ENCODE peak calls at places on chromosomes 12 and 14, in four cellular contexts. S, I, A and P are unnamed samples.

GRCh38 chr12:59578239-59578638 is 17.6 kb upstream of the SLC16A7 start:
- DNase-seq in S (no peak), I (no peak), A (no peak), P (no peak)

GRCh38 chr12:102478416-102479098 is 1.8 kb downstream of the IGF1 start:
- DNase-seq in S (no peak), I (no peak), A (peak), P (no peak)

GRCh38 chr12:53219116-53219955 is 12.3 kb upstream of the ITGB7 start:
- DNase-seq in S (no peak), I (peak), A (no peak), P (peak)

GRCh38 chr12:57272337-57273151 is 21.6 kb upstream of the STAC3 start:
- DNase-seq in S (no peak), I (peak), A (no peak), P (no peak)

GRCh38 chr12:68267892-68268396 is 14.5 kb upstream of the IL22 start:
- DNase-seq in S (no peak), I (peak), A (no peak), P (no peak)

GRCh38 chr12:92218394-92219077 is 72.9 kb upstream of the BTG1 start:
- DNase-seq in S (no peak), I (no peak), A (no peak), P (no peak)

GRCh38 chr12:65791400-65791799 is 32.9 kb upstream of the HMGA2 start:
- DNase-seq in S (no peak), I (no peak), A (no peak), P (no peak)

GRCh38 chr12:43060738-43061137 is 471.2 kb upstream of the PRICKLE1 start:
- DNase-seq in S (no peak), I (no peak), A (no peak), P (no peak)

GRCh38 chr14:49546766-49547165 is 39.4 kb downstream of the RPS29 start:
- DNase-seq in S (no peak), I (no peak), A (no peak), P (no peak)

GRCh38 chr12:54035561-54036377 is 2.9 kb downstream of the HOXC5 start:
- DNase-seq in S (no peak), I (no peak), A (no peak), P (no peak)

GRCh38 chr12:55060470-55060869 is 40.7 kb downstream of the NEUROD4 start:
- DNase-seq in S (no peak), I (peak), A (no peak), P (no peak)

GRCh38 chr12:30953946-30954766 is 27.6 kb downstream of the TSPAN11 start:
- DNase-seq in S (no peak), I (no peak), A (no peak), P (no peak)

GRCh38 chr12:8698132-8698829 is 490 bp downstream of the RIMKLB start:
- DNase-seq in S (no peak), I (peak), A (peak), P (peak)

GRCh38 chr14:101230161-101230850 is 326.8 kb upstream of the RTL1 start:
- DNase-seq in S (no peak), I (no peak), A (peak), P (no peak)

GRCh38 chr12:27521066-27521465 is 2.9 kb upstream of the PPFIBP1 start:
- DNase-seq in S (no peak), I (peak), A (no peak), P (no peak)

GRCh38 chr12:58871557-58871956 is 48.7 kb downstream of the LRIG3 start:
- DNase-seq in S (no peak), I (peak), A (no peak), P (no peak)

GRCh38 chr14:101965145-101965531 is 765 bp downstream of the DYNC1H1 start:
- DNase-seq in S (peak), I (peak), A (peak), P (peak)

GRCh38 chr12:93243689-93244513 is 133.8 kb upstream of the NUDT4 start:
- DNase-seq in S (no peak), I (peak), A (peak), P (peak)

GRCh38 chr12:50314629-50315312 is 31.5 kb upstream of the LIMA1 start:
- DNase-seq in S (no peak), I (peak), A (no peak), P (peak)

GRCh38 chr12:58242803-58243628 is 301.6 kb downstream of the ATP23 start:
- DNase-seq in S (no peak), I (no peak), A (no peak), P (no peak)

GRCh38 chr12:48671231-48671856 is 10.7 kb downstream of the KANSL2 start:
- DNase-seq in S (no peak), I (peak), A (no peak), P (no peak)

GRCh38 chr14:54420478-54421116 is 20.6 kb downstream of the CNIH1 start:
- DNase-seq in S (no peak), I (peak), A (peak), P (no peak)

GRCh38 chr14:23438130-23438893 is 2.9 kb upstream of the MYH7 start:
- DNase-seq in S (no peak), I (no peak), A (no peak), P (no peak)

GRCh38 chr14:95140060-95140858 is 17.1 kb downstream of the DICER1 start:
- DNase-seq in S (no peak), I (peak), A (no peak), P (no peak)

GRCh38 chr14:73723799-73724621 is 9.8 kb upstream of the PNMA1 start:
- DNase-seq in S (no peak), I (peak), A (no peak), P (peak)

GRCh38 chr12:62834406-62834805 is 100.5 kb downstream of the PPM1H start:
- DNase-seq in S (no peak), I (no peak), A (no peak), P (no peak)

GRCh38 chr14:73787760-73788508 is 63.7 kb upstream of the PTGR2 start:
- DNase-seq in S (no peak), I (peak), A (no peak), P (no peak)

GRCh38 chr14:104094709-104095425 is 9.4 kb downstream of the ASPG start:
- DNase-seq in S (peak), I (peak), A (peak), P (peak)

GRCh38 chr12:121590476-121591143 is 9.8 kb upstream of the KDM2B start:
- DNase-seq in S (no peak), I (peak), A (no peak), P (no peak)

GRCh38 chr14:56133547-56133946 is 15.3 kb downstream of the PELI2 start:
- DNase-seq in S (no peak), I (no peak), A (no peak), P (no peak)

GRCh38 chr12:55934343-55934742 is 3.4 kb downstream of the DGKA start:
- DNase-seq in S (no peak), I (no peak), A (no peak), P (no peak)

GRCh38 chr12:24418157-24418556 is 468.7 kb upstream of the SOX5 start:
- DNase-seq in S (no peak), I (no peak), A (no peak), P (no peak)

GRCh38 chr14:92759679-92760523 is 11.5 kb upstream of the LGMN start:
- DNase-seq in S (no peak), I (no peak), A (no peak), P (no peak)

GRCh38 chr12:15837141-15837781 is 44.9 kb upstream of the STRAP start:
- DNase-seq in S (no peak), I (peak), A (no peak), P (no peak)

GRCh38 chr12:29807125-29807524 is 23.4 kb upstream of the TMTC1 start:
- DNase-seq in S (no peak), I (peak), A (no peak), P (no peak)

GRCh38 chr12:4441355-4442330 is 4.0 kb downstream of the FGF6 start:
- DNase-seq in S (no peak), I (no peak), A (peak), P (no peak)

GRCh38 chr12:47361389-47362031 is 281.8 kb upstream of the AMIGO2 start:
- DNase-seq in S (no peak), I (peak), A (peak), P (no peak)

GRCh38 chr12:16019131-16019530 is 108.0 kb downstream of the DERA start:
- DNase-seq in S (no peak), I (no peak), A (no peak), P (no peak)

GRCh38 chr12:119302334-119303132 is 32.0 kb upstream of the CCDC60 start:
- DNase-seq in S (no peak), I (no peak), A (no peak), P (no peak)